ENCODE peak calls at places on chromosome 14, in four cellular contexts. I is IMR-90, H is K562, G is GM12878. E is an unnamed sample.

GRCh38 chr14:95903616-95904107 is 27.0 kb downstream of the TUNAR start:
- DNase-seq in I (no peak), H (no peak), G (no peak), E (no peak)

GRCh38 chr14:81406863-81407262 is 6.7 kb upstream of the STON2 start:
- DNase-seq in I (peak), H (peak), G (no peak), E (no peak)

GRCh38 chr14:77950371-77950770 is 150.5 kb downstream of the ADCK1 start:
- DNase-seq in I (no peak), H (no peak), G (no peak), E (no peak)

GRCh38 chr14:102086346-102086971 is 385 bp downstream of the HSP90AA1 start:
- DNase-seq in I (peak), H (peak), G (no peak), E (peak)

GRCh38 chr14:36271939-36272907 is 48.2 kb downstream of the MBIP start:
- DNase-seq in I (peak), H (no peak), G (no peak), E (peak)

GRCh38 chr14:61472025-61472672 is 150.8 kb downstream of the PRKCH start:
- DNase-seq in I (peak), H (no peak), G (no peak), E (peak)

GRCh38 chr14:71187633-71188356 is 280.5 kb downstream of the PCNX1 start:
- DNase-seq in I (no peak), H (no peak), G (no peak), E (peak)

GRCh38 chr14:35400707-35401421 is 3.7 kb downstream of the NFKBIA start:
- DNase-seq in I (no peak), H (no peak), G (no peak), E (peak)

GRCh38 chr14:21846227-21846885 is 172.7 kb upstream of the OR4E1 start:
- DNase-seq in I (peak), H (peak), G (no peak), E (peak)

GRCh38 chr14:74459289-74459946 is 33.4 kb upstream of the SYNDIG1L start:
- DNase-seq in I (peak), H (peak), G (no peak), E (peak)

GRCh38 chr14:96078687-96079016 is 39.5 kb downstream of the C14orf132 start:
- DNase-seq in I (no peak), H (no peak), G (no peak), E (no peak)

GRCh38 chr14:52068741-52069616 is at the start of gene NID2:
- DNase-seq in I (peak), H (peak), G (no peak), E (peak)

GRCh38 chr14:72126561-72126960 is 194.3 kb downstream of the RGS6 start:
- DNase-seq in I (no peak), H (no peak), G (no peak), E (no peak)

GRCh38 chr14:83483063-83483462 is 1949.4 kb upstream of the SEL1L start:
- DNase-seq in I (peak), H (no peak), G (no peak), E (no peak)

GRCh38 chr14:106883218-106883692 is 1356.9 kb downstream of the TMEM121 start:
- DNase-seq in I (no peak), H (peak), G (no peak), E (no peak)

GRCh38 chr14:92863281-92863680 is 59.7 kb upstream of the CHGA start:
- DNase-seq in I (no peak), H (no peak), G (no peak), E (peak)

GRCh38 chr14:71471604-71472003 is 460.6 kb upstream of the RGS6 start:
- DNase-seq in I (no peak), H (no peak), G (no peak), E (no peak)

GRCh38 chr14:58238252-58239247 is 6.1 kb upstream of the PSMA3 start:
- DNase-seq in I (no peak), H (peak), G (no peak), E (peak)

GRCh38 chr14:73727181-73727580 is 13.0 kb upstream of the PNMA1 start:
- DNase-seq in I (no peak), H (no peak), G (no peak), E (no peak)

GRCh38 chr14:105495990-105496830 is 5.2 kb downstream of the TEDC1 start:
- DNase-seq in I (no peak), H (no peak), G (no peak), E (no peak)

GRCh38 chr14:101761881-101762529 is 496 bp downstream of the PPP2R5C start:
- DNase-seq in I (no peak), H (peak), G (no peak), E (peak)

GRCh38 chr14:93984987-93985410 is 8.6 kb upstream of the ASB2 start:
- DNase-seq in I (peak), H (peak), G (no peak), E (no peak)

GRCh38 chr14:104876251-104876699 is 11.2 kb downstream of the CEP170B start:
- DNase-seq in I (peak), H (peak), G (no peak), E (no peak)

GRCh38 chr14:60777856-60778578 is 43.5 kb downstream of the MNAT1 start:
- DNase-seq in I (peak), H (no peak), G (no peak), E (peak)

GRCh38 chr14:61642246-61642982 is 52.9 kb upstream of the HIF1A start:
- DNase-seq in I (peak), H (no peak), G (no peak), E (no peak)

GRCh38 chr14:51650721-51651387 is 856 bp upstream of the FRMD6 start:
- DNase-seq in I (no peak), H (peak), G (no peak), E (peak)

GRCh38 chr14:25350071-25350470 is 300.1 kb upstream of the STXBP6 start:
- DNase-seq in I (no peak), H (no peak), G (no peak), E (no peak)

GRCh38 chr14:73502017-73502619 is 11.4 kb downstream of the RIOX1 start:
- DNase-seq in I (no peak), H (no peak), G (no peak), E (no peak)

GRCh38 chr14:92190768-92191167 is 69.0 kb downstream of the CPSF2 start:
- DNase-seq in I (no peak), H (no peak), G (no peak), E (no peak)

GRCh38 chr14:104750658-104751057 is 2.3 kb upstream of the SIVA1 start:
- DNase-seq in I (no peak), H (no peak), G (no peak), E (no peak)

GRCh38 chr14:88454886-88455285 is 69.4 kb downstream of the SPATA7 start:
- DNase-seq in I (peak), H (no peak), G (no peak), E (no peak)

GRCh38 chr14:85090681-85091080 is 439.3 kb upstream of the FLRT2 start:
- DNase-seq in I (peak), H (no peak), G (no peak), E (no peak)

GRCh38 chr14:101474563-101475467 is 86.5 kb upstream of the DIO3 start:
- DNase-seq in I (no peak), H (no peak), G (no peak), E (no peak)

GRCh38 chr14:90444077-90444696 is 47.4 kb downstream of the CALM1 start:
- DNase-seq in I (no peak), H (no peak), G (no peak), E (peak)

GRCh38 chr14:70359076-70359424 is 433 bp downstream of the COX16 start:
- DNase-seq in I (no peak), H (no peak), G (no peak), E (no peak)

GRCh38 chr14:24262821-24263733 is at the start of gene TGM1:
- DNase-seq in I (no peak), H (peak), G (no peak), E (no peak)

GRCh38 chr14:100698066-100698465 is 28.6 kb upstream of the DLK1 start:
- DNase-seq in I (no peak), H (no peak), G (no peak), E (no peak)

DNA sequence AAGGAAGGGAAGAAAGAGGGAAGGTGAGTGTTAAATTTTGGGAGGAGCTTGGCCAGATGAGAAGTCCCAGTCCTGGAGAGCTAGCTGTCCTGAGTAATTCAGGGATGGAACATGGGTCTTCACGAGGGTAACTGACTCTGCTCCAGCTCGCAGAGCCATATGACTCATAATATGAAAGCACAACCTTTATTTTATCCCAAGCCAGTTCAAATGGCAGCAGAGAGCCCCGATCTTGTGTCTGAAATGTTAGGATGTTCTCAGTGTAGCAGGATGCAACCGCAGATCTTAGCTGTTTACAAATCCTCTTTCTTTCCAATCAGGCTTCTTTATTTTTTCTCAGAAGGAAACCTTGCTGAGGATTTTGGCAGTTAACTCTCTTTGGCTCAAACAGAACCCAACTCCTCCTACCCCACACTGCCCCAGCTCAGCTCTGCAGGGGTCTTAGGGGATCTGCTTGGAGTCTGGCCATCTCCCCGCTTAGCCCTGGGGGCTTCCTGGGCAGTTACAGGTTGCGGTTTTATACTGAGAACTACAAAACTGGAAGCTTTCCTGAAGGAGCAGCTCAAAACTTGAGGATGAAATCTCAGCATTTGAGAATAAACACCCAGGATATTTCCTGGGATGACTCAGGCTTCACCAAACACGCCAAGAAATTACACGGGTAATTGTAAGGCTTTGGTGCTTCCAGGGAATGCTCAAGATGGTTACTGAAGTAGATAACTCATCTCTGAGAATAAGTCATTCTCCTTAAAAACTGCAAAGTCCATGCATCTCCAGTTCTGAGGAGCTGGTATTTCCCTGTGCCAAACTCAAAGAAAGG is 92.5 kb downstream of the VCPKMT start:
- DNase-seq in I (peak), H (no peak), G (no peak), E (no peak)
- TF ChIP-seq FOS in I (peak), H (no peak), G (no peak), E (no peak)

GRCh38 chr14:75543258-75543657 is 21.0 kb downstream of the BATF start:
- DNase-seq in I (no peak), H (no peak), G (no peak), E (no peak)
- TF ChIP-seq FOS in I (no peak), H (no peak), G (no peak), E (no peak)

DNA sequence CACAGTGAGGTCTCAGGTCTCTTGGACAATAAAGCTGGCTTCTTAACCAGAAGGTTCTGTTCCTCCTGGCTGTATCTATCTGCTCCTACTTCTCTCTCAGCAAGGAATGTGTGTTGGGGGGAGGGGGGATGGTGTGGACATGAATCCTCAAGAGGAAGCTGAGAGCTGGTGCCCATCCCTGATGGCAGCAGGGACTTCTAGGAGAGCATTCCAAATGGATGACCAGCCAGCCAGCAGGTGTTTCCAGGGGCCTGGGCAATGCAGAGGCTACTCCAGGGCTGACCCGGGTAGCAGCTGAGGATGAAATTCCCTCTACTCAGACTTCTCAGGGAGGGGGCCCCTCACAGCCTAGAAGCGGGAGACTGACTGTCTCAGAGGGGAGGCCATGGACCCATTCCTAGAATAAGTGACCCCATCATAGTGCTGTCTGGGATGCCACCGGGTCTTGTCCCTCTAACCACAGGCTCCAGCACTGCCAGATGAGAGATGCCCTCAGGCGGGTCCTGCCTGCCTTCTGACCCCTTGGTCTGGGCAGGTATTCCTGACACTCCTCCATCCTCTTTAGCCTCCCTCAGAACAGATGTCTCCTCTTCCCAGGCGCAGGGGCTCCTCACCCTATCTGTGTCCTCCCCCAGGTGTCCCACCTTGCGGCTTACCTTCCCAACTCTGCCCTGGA is 1.2 kb downstream of the RAB15 start:
- DNase-seq in I (peak), H (no peak), G (no peak), E (peak)
- TF ChIP-seq FOS in I (no peak), H (no peak), G (no peak), E (no peak)

DNA sequence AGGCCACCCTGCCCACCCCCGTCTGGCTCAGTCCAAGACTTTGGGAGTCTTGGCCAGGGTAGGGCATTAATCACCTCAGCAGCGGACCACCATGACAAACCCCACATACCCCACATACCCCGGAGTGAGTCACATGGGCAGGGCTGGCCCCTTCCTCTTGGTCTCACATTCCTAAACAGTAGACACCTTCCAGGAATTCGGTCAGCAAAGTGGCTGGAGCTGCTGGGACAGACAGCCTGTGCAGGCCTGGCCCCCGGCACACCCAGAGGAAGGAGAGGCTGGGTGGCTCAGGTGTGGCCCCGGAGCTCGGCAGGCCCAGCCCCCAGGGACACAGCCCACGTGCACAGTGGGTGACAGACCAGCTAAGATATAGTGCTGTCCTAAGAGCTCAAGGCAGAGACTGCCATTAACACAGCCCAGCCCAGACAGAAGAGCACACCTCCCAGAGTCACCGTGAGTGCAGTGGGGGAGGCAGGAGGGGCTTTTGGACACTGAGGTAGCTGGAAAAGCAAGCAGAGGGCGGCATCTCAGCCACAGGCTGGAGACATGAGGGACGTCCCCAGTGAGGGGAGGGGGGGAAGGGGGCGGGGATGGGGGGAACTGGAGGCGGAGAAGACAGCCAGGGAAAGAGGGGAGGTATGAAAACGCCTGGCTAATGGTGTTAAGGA is 24.0 kb downstream of the CCDC85C start:
- DNase-seq in I (peak), H (peak), G (no peak), E (peak)
- TF ChIP-seq FOS in I (peak), H (no peak), G (no peak), E (no peak)

GRCh38 chr14:76924363-76925151 is 98.3 kb downstream of the LRRC74A start:
- DNase-seq in I (no peak), H (peak), G (no peak), E (no peak)
- TF ChIP-seq FOS in I (no peak), H (no peak), G (no peak), E (no peak)

DNA sequence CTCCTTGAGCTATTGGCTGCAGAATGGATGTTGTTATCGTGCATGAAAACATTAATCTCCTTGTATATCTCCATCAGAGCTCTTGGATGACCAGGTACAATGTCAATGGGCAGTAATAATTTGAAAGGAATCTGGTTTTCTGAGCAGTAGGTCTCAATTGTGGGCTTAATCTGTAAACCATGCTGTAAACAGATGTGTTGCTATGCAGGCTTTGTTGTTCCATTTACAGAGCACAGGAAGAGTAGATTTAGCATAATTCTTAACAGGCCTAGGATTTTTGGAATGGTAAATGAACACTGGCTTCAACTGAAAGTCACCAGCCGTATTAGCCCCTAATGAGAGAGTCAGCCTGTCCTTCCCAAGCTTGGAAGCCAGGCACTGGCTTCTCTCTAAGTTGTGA is 50.4 kb downstream of the ATG14 start:
- DNase-seq in I (no peak), H (no peak), G (no peak), E (no peak)
- TF ChIP-seq FOS in I (no peak), H (no peak), G (no peak), E (no peak)

E was measured in endothelial cell of umbilical vein.